ENCODE peak calls at places on chromosomes 13 and 19, in four cellular contexts. S, Q, U and T are unnamed samples.

GRCh38 chr19:46192990-46193650 is 36.4 kb upstream of the IGFL1 start:
- DNase-seq in S (no peak), Q (peak; percentile 20), U (peak; percentile 68), T (peak; percentile 88)

GRCh38 chr13:112213467-112214245 is 146.7 kb downstream of the SOX1 start:
- DNase-seq in S (no peak), Q (peak; percentile 69), U (no peak), T (no peak)

GRCh38 chr19:16051254-16052025 is 24.9 kb upstream of the TPM4 start:
- DNase-seq in S (no peak), Q (no peak), U (no peak), T (no peak)

GRCh38 chr19:21439372-21439771 is 42.4 kb downstream of the ZNF493 start:
- DNase-seq in S (no peak), Q (no peak), U (no peak), T (no peak)

GRCh38 chr19:41785653-41786052 is 10.7 kb upstream of the CEACAM3 start:
- DNase-seq in S (no peak), Q (peak; percentile 81), U (no peak), T (no peak)

GRCh38 chr13:97134364-97135095 is 87.6 kb upstream of the MBNL2 start:
- DNase-seq in S (no peak), Q (no peak), U (no peak), T (no peak)

GRCh38 chr13:110400786-110401533 is 93.9 kb downstream of the COL4A2 start:
- DNase-seq in S (no peak), Q (no peak), U (no peak), T (no peak)

GRCh38 chr13:30113531-30113930 is 193.8 kb downstream of the KATNAL1 start:
- DNase-seq in S (no peak), Q (peak; percentile 41), U (no peak), T (no peak)

GRCh38 chr19:3653865-3654513 is 27.4 kb upstream of the CACTIN start:
- DNase-seq in S (no peak), Q (no peak), U (no peak), T (no peak)

GRCh38 chr13:45082964-45083363 is 37.3 kb upstream of the GTF2F2 start:
- DNase-seq in S (no peak), Q (no peak), U (no peak), T (peak; percentile 47)

GRCh38 chr13:33191425-33192221 is 93.9 kb downstream of the STARD13 start:
- DNase-seq in S (no peak), Q (no peak), U (no peak), T (no peak)

GRCh38 chr19:16338470-16339360 is 14.1 kb downstream of the KLF2 start:
- DNase-seq in S (peak; percentile 60), Q (no peak), U (no peak), T (no peak)

GRCh38 chr19:9958451-9958850 is 22.1 kb upstream of the OLFM2 start:
- DNase-seq in S (no peak), Q (no peak), U (no peak), T (no peak)

GRCh38 chr13:26486550-26486949 is 70.9 kb upstream of the WASF3 start:
- DNase-seq in S (no peak), Q (no peak), U (no peak), T (no peak)
- H3K27ac ChIP-seq in S (no peak overlapping the region), Q (no peak overlapping the region), U (peak overlapping the region; percentile 38), T (no peak overlapping the region)

DNA sequence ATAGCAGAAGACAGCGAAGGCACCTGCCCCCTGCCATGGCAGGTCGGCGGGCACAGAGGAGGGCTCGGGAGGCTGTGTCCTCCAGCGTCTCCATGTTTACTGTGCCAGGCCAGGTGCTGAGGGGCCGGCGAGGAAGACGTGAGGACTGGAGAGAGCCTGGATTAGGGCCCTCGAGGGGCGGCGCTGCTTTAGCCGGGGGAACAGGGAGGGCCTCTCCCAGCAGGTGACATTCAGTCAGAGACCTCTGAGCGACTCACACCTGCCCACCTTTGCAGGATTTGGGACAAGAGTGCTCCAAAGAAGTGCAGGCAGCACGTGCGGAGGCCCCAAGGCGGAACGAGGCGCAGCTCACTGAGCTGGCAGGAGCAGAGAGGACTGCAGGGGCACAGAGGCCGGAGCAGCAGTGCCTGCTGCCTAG is 17.6 kb downstream of the KDM4B start:
- DNase-seq in S (no peak), Q (no peak), U (no peak), T (no peak)
- H3K4me1 ChIP-seq in S (peaks cover 28% of the 10 kb centered on the region), Q (no peaks in the 10 kb centered on the region), U (peaks cover 57% of the 10 kb centered on the region), T (no peaks in the 10 kb centered on the region)

DNA sequence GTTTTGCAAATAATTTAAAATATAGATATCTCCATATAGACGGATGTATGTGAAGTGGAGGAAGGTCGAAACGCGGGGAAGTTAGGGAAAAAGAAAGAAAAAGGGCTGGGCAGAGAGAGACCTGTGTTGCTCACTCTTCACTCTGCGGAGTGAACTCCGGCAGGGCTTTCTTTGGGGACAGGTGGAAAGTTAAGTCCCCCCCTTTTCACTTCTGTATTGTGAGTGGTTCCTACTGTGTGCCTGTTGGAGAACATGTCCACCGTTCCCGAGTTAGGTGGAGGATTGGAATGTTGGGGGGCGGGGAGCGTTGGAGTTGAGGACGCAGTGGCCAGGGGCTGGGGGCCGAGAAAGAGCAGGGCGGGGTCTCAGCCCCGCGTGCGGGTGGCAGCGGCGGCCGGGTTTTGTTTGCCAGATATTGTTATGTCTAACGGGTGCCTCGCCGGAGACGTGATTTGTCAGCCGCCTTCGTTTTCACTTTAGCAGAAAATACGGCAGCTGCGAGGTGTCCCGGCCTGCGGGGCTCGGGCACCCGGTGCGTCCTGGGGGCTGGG is 145.0 kb upstream of the ZNF536 start:
- DNase-seq in S (no peak), Q (no peak), U (no peak), T (no peak)
- H3K27ac ChIP-seq in S (no peak overlapping the region), Q (no peak overlapping the region), U (no peak overlapping the region), T (no peak overlapping the region)

GRCh38 chr19:13083627-13084026 is 19.0 kb downstream of the LYL1 start:
- DNase-seq in S (no peak), Q (no peak), U (no peak), T (no peak)
- H3K4me1 ChIP-seq in S (peaks cover 4% of the 10 kb centered on the region), Q (peaks cover 13% of the 10 kb centered on the region), U (peaks cover 36% of the 10 kb centered on the region), T (no peaks in the 10 kb centered on the region)

GRCh38 chr19:4695224-4695731 is 25.1 kb upstream of the MYDGF start:
- DNase-seq in S (no peak), Q (no peak), U (peak; percentile 81), T (no peak)
- H3K27ac ChIP-seq in S (no peak overlapping the region), Q (no peak overlapping the region), U (peak overlapping the region; percentile 96), T (peak overlapping the region; percentile 96)